ENCODE peak calls at places on chromosomes 3 and 15, in six cellular contexts. One of them, this sample, is unnamed.

GRCh38 chr15:29613951-29614382 is 208.3 kb downstream of the TJP1 start:
- DNase-seq in CD8-positive, alpha-beta T cell: no peak
- DNase-seq in right cardiac atrium: no peak
- DNase-seq in tibial nerve: no peak
- DNase-seq in stomach: no peak
- DNase-seq in upper lobe of right lung: no peak
- DNase-seq in this sample: no peak

GRCh38 chr3:175238848-175239247 is 379.7 kb downstream of the NAALADL2 start:
- DNase-seq in upper lobe of right lung: no peak
- DNase-seq in stomach: no peak
- DNase-seq in tibial nerve: no peak
- DNase-seq in right cardiac atrium: no peak
- DNase-seq in CD8-positive, alpha-beta T cell: no peak
- DNase-seq in this sample: no peak

GRCh38 chr3:129352045-129352444 is 73.4 kb downstream of the HMCES start:
- DNase-seq in tibial nerve: no peak
- DNase-seq in upper lobe of right lung: no peak
- DNase-seq in CD8-positive, alpha-beta T cell: no peak
- DNase-seq in right cardiac atrium: no peak
- DNase-seq in stomach: no peak
- DNase-seq in this sample: no peak

GRCh38 chr3:125310623-125311076 is 64.5 kb downstream of the ZNF148 start:
- DNase-seq in stomach: no peak
- DNase-seq in right cardiac atrium: no peak
- DNase-seq in CD8-positive, alpha-beta T cell: peak; percentile 32
- DNase-seq in tibial nerve: no peak
- DNase-seq in upper lobe of right lung: no peak
- DNase-seq in this sample: no peak

GRCh38 chr15:66004618-66005262 is 135.4 kb downstream of the RAB11A start:
- DNase-seq in CD8-positive, alpha-beta T cell: no peak
- DNase-seq in tibial nerve: no peak
- DNase-seq in right cardiac atrium: no peak
- DNase-seq in stomach: no peak
- DNase-seq in upper lobe of right lung: no peak
- DNase-seq in this sample: no peak

GRCh38 chr3:196219194-196219969 is 3.0 kb downstream of the SLC51A start:
- DNase-seq in right cardiac atrium: peak; percentile 85
- DNase-seq in tibial nerve: peak; percentile 48
- DNase-seq in upper lobe of right lung: peak; percentile 78
- DNase-seq in stomach: no peak
- DNase-seq in CD8-positive, alpha-beta T cell: peak; percentile 47
- DNase-seq in this sample: peak; percentile 78

GRCh38 chr3:58095471-58096145 is 87.4 kb downstream of the FLNB start:
- DNase-seq in right cardiac atrium: no peak
- DNase-seq in tibial nerve: no peak
- DNase-seq in upper lobe of right lung: no peak
- DNase-seq in CD8-positive, alpha-beta T cell: no peak
- DNase-seq in stomach: no peak
- DNase-seq in this sample: no peak

GRCh38 chr15:90829942-90830440 is 38.4 kb upstream of the FURIN start:
- DNase-seq in stomach: no peak
- DNase-seq in tibial nerve: no peak
- DNase-seq in CD8-positive, alpha-beta T cell: no peak
- DNase-seq in upper lobe of right lung: peak; percentile 72
- DNase-seq in right cardiac atrium: no peak
- DNase-seq in this sample: no peak

GRCh38 chr15:52698514-52698913 is 19.3 kb upstream of the ATOSA start:
- DNase-seq in right cardiac atrium: no peak
- DNase-seq in stomach: no peak
- DNase-seq in CD8-positive, alpha-beta T cell: no peak
- DNase-seq in tibial nerve: no peak
- DNase-seq in upper lobe of right lung: no peak
- DNase-seq in this sample: no peak

GRCh38 chr3:4417449-4417848 is 49.6 kb downstream of the SUMF1 start:
- DNase-seq in right cardiac atrium: no peak
- DNase-seq in tibial nerve: no peak
- DNase-seq in CD8-positive, alpha-beta T cell: no peak
- DNase-seq in stomach: no peak
- DNase-seq in upper lobe of right lung: no peak
- DNase-seq in this sample: peak; percentile 43

GRCh38 chr3:153138267-153139210 is 23.5 kb upstream of the RAP2B start:
- DNase-seq in tibial nerve: no peak
- DNase-seq in upper lobe of right lung: peak; percentile 84
- DNase-seq in right cardiac atrium: peak; percentile 43
- DNase-seq in stomach: peak; percentile 70
- DNase-seq in CD8-positive, alpha-beta T cell: no peak
- DNase-seq in this sample: peak; percentile 89

GRCh38 chr3:16147226-16147625 is 27.3 kb upstream of the GALNT15 start:
- DNase-seq in stomach: no peak
- DNase-seq in CD8-positive, alpha-beta T cell: no peak
- DNase-seq in upper lobe of right lung: no peak
- DNase-seq in tibial nerve: no peak
- DNase-seq in right cardiac atrium: no peak
- DNase-seq in this sample: peak; percentile 32

GRCh38 chr3:119304201-119304713 is 10.1 kb downstream of the ARHGAP31 start:
- DNase-seq in tibial nerve: no peak
- DNase-seq in right cardiac atrium: no peak
- DNase-seq in CD8-positive, alpha-beta T cell: no peak
- DNase-seq in stomach: no peak
- DNase-seq in upper lobe of right lung: no peak
- DNase-seq in this sample: no peak

GRCh38 chr3:26084629-26085028 is 294.7 kb downstream of the OXSM start:
- DNase-seq in upper lobe of right lung: no peak
- DNase-seq in stomach: no peak
- DNase-seq in right cardiac atrium: no peak
- DNase-seq in CD8-positive, alpha-beta T cell: no peak
- DNase-seq in tibial nerve: no peak
- DNase-seq in this sample: no peak

GRCh38 chr3:123159926-123160635 is 41.7 kb upstream of the SEC22A start:
- DNase-seq in tibial nerve: no peak
- DNase-seq in stomach: no peak
- DNase-seq in CD8-positive, alpha-beta T cell: no peak
- DNase-seq in upper lobe of right lung: no peak
- DNase-seq in right cardiac atrium: no peak
- DNase-seq in this sample: peak; percentile 3

GRCh38 chr3:87088366-87088983 is 97.5 kb upstream of the VGLL3 start:
- DNase-seq in upper lobe of right lung: no peak
- DNase-seq in CD8-positive, alpha-beta T cell: no peak
- DNase-seq in tibial nerve: no peak
- DNase-seq in stomach: no peak
- DNase-seq in right cardiac atrium: no peak
- DNase-seq in this sample: no peak

GRCh38 chr3:110296885-110297284 is 774.7 kb upstream of the NECTIN3 start:
- DNase-seq in CD8-positive, alpha-beta T cell: no peak
- DNase-seq in upper lobe of right lung: no peak
- DNase-seq in tibial nerve: no peak
- DNase-seq in stomach: no peak
- DNase-seq in right cardiac atrium: no peak
- DNase-seq in this sample: no peak

GRCh38 chr15:89801471-89802205 is 13.0 kb downstream of the ANPEP start:
- DNase-seq in tibial nerve: no peak
- DNase-seq in stomach: no peak
- DNase-seq in upper lobe of right lung: no peak
- DNase-seq in right cardiac atrium: peak; percentile 50
- DNase-seq in CD8-positive, alpha-beta T cell: no peak
- DNase-seq in this sample: no peak

GRCh38 chr3:33146791-33147445 is 33.1 kb downstream of the CRTAP start:
- DNase-seq in CD8-positive, alpha-beta T cell: no peak
- DNase-seq in tibial nerve: no peak
- DNase-seq in upper lobe of right lung: no peak
- DNase-seq in stomach: no peak
- DNase-seq in right cardiac atrium: no peak
- DNase-seq in this sample: peak; percentile 73

GRCh38 chr3:160010578-160010977 is 21.9 kb downstream of the IL12A start:
- DNase-seq in tibial nerve: no peak
- DNase-seq in stomach: no peak
- DNase-seq in right cardiac atrium: no peak
- DNase-seq in upper lobe of right lung: no peak
- DNase-seq in CD8-positive, alpha-beta T cell: no peak
- DNase-seq in this sample: no peak

GRCh38 chr3:108406661-108407206 is 103.7 kb downstream of the MYH15 start:
- DNase-seq in tibial nerve: no peak
- DNase-seq in stomach: no peak
- DNase-seq in upper lobe of right lung: no peak
- DNase-seq in right cardiac atrium: no peak
- DNase-seq in CD8-positive, alpha-beta T cell: no peak
- DNase-seq in this sample: no peak

GRCh38 chr3:44509985-44510360 is 32.5 kb upstream of the ZNF445 start:
- DNase-seq in tibial nerve: no peak
- DNase-seq in CD8-positive, alpha-beta T cell: no peak
- DNase-seq in right cardiac atrium: no peak
- DNase-seq in stomach: no peak
- DNase-seq in upper lobe of right lung: no peak
- DNase-seq in this sample: no peak

GRCh38 chr3:55662683-55663082 is 175.6 kb upstream of the WNT5A start:
- DNase-seq in tibial nerve: no peak
- DNase-seq in stomach: no peak
- DNase-seq in CD8-positive, alpha-beta T cell: no peak
- DNase-seq in upper lobe of right lung: no peak
- DNase-seq in right cardiac atrium: no peak
- DNase-seq in this sample: no peak

GRCh38 chr3:184740509-184741258 is 28.8 kb upstream of the MAGEF1 start:
- DNase-seq in tibial nerve: no peak
- DNase-seq in upper lobe of right lung: no peak
- DNase-seq in CD8-positive, alpha-beta T cell: no peak
- DNase-seq in stomach: peak; percentile 14
- DNase-seq in right cardiac atrium: no peak
- DNase-seq in this sample: no peak

GRCh38 chr3:183975981-183976662 is 41.6 kb downstream of the ABCC5 start:
- DNase-seq in CD8-positive, alpha-beta T cell: no peak
- DNase-seq in tibial nerve: no peak
- DNase-seq in stomach: no peak
- DNase-seq in right cardiac atrium: no peak
- DNase-seq in upper lobe of right lung: no peak
- DNase-seq in this sample: no peak

GRCh38 chr15:64386291-64386690 is 1.3 kb upstream of the TRIP4 start:
- DNase-seq in CD8-positive, alpha-beta T cell: no peak
- DNase-seq in stomach: no peak
- DNase-seq in tibial nerve: no peak
- DNase-seq in right cardiac atrium: no peak
- DNase-seq in upper lobe of right lung: no peak
- DNase-seq in this sample: no peak
- H3K4me3 ChIP-seq in CD8-positive, alpha-beta T cell: no peak overlapping the region
- H3K4me3 ChIP-seq in stomach: no peak overlapping the region
- H3K4me3 ChIP-seq in tibial nerve: no peak overlapping the region
- H3K4me3 ChIP-seq in right cardiac atrium: no peak overlapping the region
- H3K4me3 ChIP-seq in upper lobe of right lung: no peak overlapping the region
- H3K4me3 ChIP-seq in this sample: no peak overlapping the region

DNA sequence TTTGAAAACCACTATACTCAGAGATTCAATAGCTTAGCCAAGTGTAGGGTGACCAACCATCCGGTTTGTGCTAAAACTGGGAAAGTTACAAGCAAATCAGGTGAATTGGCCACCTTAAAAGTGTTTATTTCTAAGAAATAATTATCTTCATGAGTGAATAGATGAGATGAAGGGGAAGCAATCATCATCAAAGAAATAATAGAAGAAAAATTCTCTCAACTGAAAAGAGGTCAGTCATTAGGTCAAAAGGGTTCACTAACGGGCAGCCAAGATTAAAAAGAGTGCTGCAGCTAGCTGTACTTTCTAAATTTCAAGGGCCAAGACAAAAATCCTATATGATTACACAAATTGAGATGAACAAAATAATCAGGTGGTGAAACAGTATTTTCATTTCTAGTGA is 34.9 kb upstream of the TSC22D2 start:
- DNase-seq in tibial nerve: no peak
- DNase-seq in right cardiac atrium: no peak
- DNase-seq in CD8-positive, alpha-beta T cell: no peak
- DNase-seq in stomach: no peak
- DNase-seq in upper lobe of right lung: no peak
- DNase-seq in this sample: no peak
- H3K4me3 ChIP-seq in tibial nerve: no peak overlapping the region
- H3K4me3 ChIP-seq in right cardiac atrium: no peak overlapping the region
- H3K4me3 ChIP-seq in CD8-positive, alpha-beta T cell: no peak overlapping the region
- H3K4me3 ChIP-seq in stomach: no peak overlapping the region
- H3K4me3 ChIP-seq in upper lobe of right lung: no peak overlapping the region
- H3K4me3 ChIP-seq in this sample: no peak overlapping the region

GRCh38 chr3:69197922-69198540 is 75.6 kb upstream of the LMOD3 start:
- DNase-seq in upper lobe of right lung: no peak
- DNase-seq in tibial nerve: no peak
- DNase-seq in CD8-positive, alpha-beta T cell: peak; percentile 36
- DNase-seq in right cardiac atrium: no peak
- DNase-seq in stomach: no peak
- DNase-seq in this sample: no peak

GRCh38 chr3:69197455-69197854 is 75.1 kb upstream of the LMOD3 start:
- DNase-seq in right cardiac atrium: no peak
- DNase-seq in upper lobe of right lung: no peak
- DNase-seq in stomach: no peak
- DNase-seq in CD8-positive, alpha-beta T cell: no peak
- DNase-seq in tibial nerve: no peak
- DNase-seq in this sample: no peak

GRCh38 chr3:69199942-69200341 is 77.5 kb upstream of the LMOD3 start:
- DNase-seq in right cardiac atrium: no peak
- DNase-seq in tibial nerve: no peak
- DNase-seq in upper lobe of right lung: no peak
- DNase-seq in stomach: no peak
- DNase-seq in CD8-positive, alpha-beta T cell: no peak
- DNase-seq in this sample: no peak

GRCh38 chr3:69201658-69202057 is 79.3 kb upstream of the LMOD3 start:
- DNase-seq in tibial nerve: no peak
- DNase-seq in stomach: peak; percentile 54
- DNase-seq in right cardiac atrium: no peak
- DNase-seq in upper lobe of right lung: no peak
- DNase-seq in CD8-positive, alpha-beta T cell: no peak
- DNase-seq in this sample: no peak

GRCh38 chr3:69200384-69201068 is 78.1 kb upstream of the LMOD3 start:
- DNase-seq in right cardiac atrium: no peak
- DNase-seq in CD8-positive, alpha-beta T cell: no peak
- DNase-seq in stomach: peak; percentile 73
- DNase-seq in tibial nerve: no peak
- DNase-seq in upper lobe of right lung: no peak
- DNase-seq in this sample: peak; percentile 27
- H3K4me3 ChIP-seq in right cardiac atrium: peak overlapping the region; percentile 55
- H3K4me3 ChIP-seq in CD8-positive, alpha-beta T cell: no peak overlapping the region
- H3K4me3 ChIP-seq in stomach: peak overlapping the region; percentile 44
- H3K4me3 ChIP-seq in tibial nerve: no peak overlapping the region
- H3K4me3 ChIP-seq in upper lobe of right lung: peak overlapping the region; percentile 41
- H3K4me3 ChIP-seq in this sample: peak overlapping the region; percentile 31

DNA sequence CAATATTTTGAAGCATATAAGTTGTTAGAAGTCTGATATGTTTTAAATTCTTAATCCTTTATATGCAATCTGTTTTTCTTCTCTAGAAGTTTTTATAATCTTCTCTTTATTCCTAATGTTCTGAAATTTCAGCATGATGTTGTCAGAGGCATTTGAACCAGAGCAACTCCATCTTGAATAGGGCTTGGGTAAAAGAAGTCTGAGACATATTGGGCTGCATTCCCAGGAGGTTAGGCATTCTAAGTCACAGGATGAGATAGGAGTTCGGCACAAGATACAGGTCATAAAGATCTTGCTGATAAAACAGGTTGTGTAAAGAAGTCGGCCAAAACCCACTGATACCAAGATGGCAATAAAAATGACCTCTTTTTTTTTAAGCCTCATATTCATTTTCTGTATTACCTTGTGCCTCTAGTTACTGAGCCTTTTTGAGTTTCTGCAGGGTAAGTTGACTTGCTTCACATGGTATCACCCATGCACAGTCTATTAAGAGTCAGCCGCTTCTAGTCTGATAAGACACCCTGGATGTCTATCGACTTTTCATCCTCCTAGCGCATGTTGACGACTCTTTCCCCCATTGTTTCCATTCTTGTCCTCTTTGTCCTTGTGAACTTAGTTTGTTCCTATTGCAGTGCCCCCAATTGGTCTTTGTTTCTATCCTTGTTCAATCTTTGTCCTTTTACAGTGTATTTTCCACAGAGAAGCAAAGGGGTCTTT is 80.8 kb upstream of the RNU6-1 start:
- DNase-seq in right cardiac atrium: no peak
- DNase-seq in CD8-positive, alpha-beta T cell: no peak
- DNase-seq in upper lobe of right lung: no peak
- DNase-seq in stomach: no peak
- DNase-seq in tibial nerve: no peak
- DNase-seq in this sample: no peak
- H3K4me3 ChIP-seq in right cardiac atrium: no peak overlapping the region
- H3K4me3 ChIP-seq in CD8-positive, alpha-beta T cell: no peak overlapping the region
- H3K4me3 ChIP-seq in upper lobe of right lung: no peak overlapping the region
- H3K4me3 ChIP-seq in stomach: no peak overlapping the region
- H3K4me3 ChIP-seq in tibial nerve: no peak overlapping the region
- H3K4me3 ChIP-seq in this sample: no peak overlapping the region